ENCODE peak calls at places on chromosomes 12 and 14, in four cellular contexts. R is stimulated activated CD4-positive, alpha-beta T cell treated with anti-CD3 and anti-CD28 coated beads, Interleukin-4, amount 100 ng/mL, for 24 hours; P is smooth muscle cell of the brain vasculature; Y is B cell. D is an unnamed sample.

GRCh38 chr14:77849711-77850110 is 49.8 kb downstream of the ADCK1 start:
- DNase-seq in Y (no peak), P (no peak), R (no peak), D (no peak)

GRCh38 chr12:117724545-117724944 is 244.2 kb downstream of the KSR2 start:
- DNase-seq in P (no peak), R (no peak), Y (no peak), D (no peak)

GRCh38 chr12:14057895-14058294 is 76.5 kb upstream of the GRIN2B start:
- DNase-seq in Y (no peak), R (no peak), P (no peak), D (no peak)

GRCh38 chr12:48156648-48157015 is 683 bp downstream of the ASB8 start:
- DNase-seq in R (no peak), Y (no peak), P (no peak), D (no peak)

GRCh38 chr12:49824886-49825285 is 3.3 kb downstream of the NCKAP5L start:
- DNase-seq in R (no peak), P (no peak), Y (no peak), D (no peak)

GRCh38 chr12:56636118-56636674 is 6.1 kb upstream of the BAZ2A start:
- DNase-seq in P (peak), R (peak), Y (peak), D (peak)

GRCh38 chr12:99670635-99671034 is 23.1 kb downstream of the GARIN6 start:
- DNase-seq in P (no peak), R (no peak), Y (no peak), D (no peak)

GRCh38 chr12:104602901-104603300 is 146.2 kb downstream of the CHST11 start:
- DNase-seq in Y (no peak), R (no peak), P (no peak), D (no peak)

GRCh38 chr14:103539056-103539825 is 10.2 kb downstream of the TRMT61A start:
- DNase-seq in Y (no peak), P (no peak), R (no peak), D (no peak)

GRCh38 chr14:75805646-75806045 is 144.6 kb downstream of the TTLL5 start:
- DNase-seq in P (no peak), Y (no peak), R (no peak), D (no peak)

GRCh38 chr12:32252199-32253073 is 145.8 kb downstream of the BICD1 start:
- DNase-seq in P (no peak), Y (no peak), R (no peak), D (no peak)

GRCh38 chr12:1502441-1502785 is 92.0 kb downstream of the FBXL14 start:
- DNase-seq in R (no peak), Y (no peak), P (no peak), D (no peak)

GRCh38 chr12:82366182-82366581 is 7.9 kb downstream of the METTL25 start:
- DNase-seq in R (no peak), Y (no peak), P (no peak), D (no peak)

GRCh38 chr12:112185093-112185923 is 59.9 kb downstream of the TRAFD1 start:
- DNase-seq in Y (peak), R (no peak), P (no peak), D (no peak)

GRCh38 chr14:57382283-57382682 is 8.1 kb upstream of the NAA30 start:
- DNase-seq in P (no peak), Y (no peak), R (no peak), D (no peak)

GRCh38 chr12:10409387-10409786 is at the start of gene KLRC4:
- DNase-seq in R (no peak), Y (no peak), P (peak), D (no peak)

GRCh38 chr12:28222081-28222700 is 31.9 kb downstream of the CCDC91 start:
- DNase-seq in R (peak), P (no peak), Y (no peak), D (peak)

GRCh38 chr14:106511411-106512198 is 985.2 kb downstream of the TMEM121 start:
- DNase-seq in R (no peak), P (no peak), Y (no peak), D (no peak)

GRCh38 chr14:74400919-74401503 is 25.0 kb downstream of the SYNDIG1L start:
- DNase-seq in P (no peak), Y (no peak), R (no peak), D (no peak)

GRCh38 chr12:53703746-53704145 is 23.5 kb downstream of the CALCOCO1 start:
- DNase-seq in P (no peak), Y (no peak), R (no peak), D (no peak)

GRCh38 chr14:70716958-70717357 is 75.2 kb downstream of the TTC9 start:
- DNase-seq in Y (no peak), R (no peak), P (no peak), D (no peak)